ENCODE peak calls at places on chromosomes 4 and X, in five cellular contexts. N is HCT116, Z is uterus, U is tibial nerve, Y is left lung. W is an unnamed sample.

GRCh38 chrX:40085086-40085551 is 12.6 kb downstream of the BCOR start:
- DNase-seq in Z (no peak), N (no peak), Y (no peak), U (no peak), W (no peak)

GRCh38 chr4:6955261-6955911 is 45.8 kb downstream of the TBC1D14 start:
- DNase-seq in U (no peak), Y (peak; percentile 72), N (no peak), Z (peak; percentile 8), W (no peak)

GRCh38 chrX:39946822-39947221 is 150.9 kb downstream of the BCOR start:
- DNase-seq in N (no peak), U (no peak), Z (no peak), Y (no peak), W (no peak)

GRCh38 chrX:70313503-70313902 is 23.6 kb downstream of the KIF4A start:
- DNase-seq in N (no peak), U (no peak), Y (no peak), Z (no peak), W (no peak)

GRCh38 chr4:113026556-113026955 is 22.9 kb upstream of the ANK2 start:
- DNase-seq in U (no peak), N (no peak), Z (no peak), Y (no peak), W (no peak)

GRCh38 chr4:16858275-16858752 is 40.1 kb downstream of the LDB2 start:
- DNase-seq in Z (no peak), U (no peak), N (no peak), Y (no peak), W (no peak)

GRCh38 chr4:120723105-120723504 is 199.4 kb downstream of the PRDM5 start:
- DNase-seq in Z (no peak), U (no peak), N (no peak), Y (no peak), W (no peak)

GRCh38 chrX:127879585-127879984 is 172.6 kb downstream of the ACTRT1 start:
- DNase-seq in Y (no peak), U (no peak), N (no peak), Z (no peak), W (no peak)

GRCh38 chrX:11447418-11447817 is 154.2 kb downstream of the AMELX start:
- DNase-seq in Z (no peak), U (no peak), N (no peak), Y (no peak), W (no peak)

GRCh38 chrX:129933700-129934099 is 27.7 kb downstream of the UTP14A start:
- DNase-seq in N (no peak), Z (no peak), Y (no peak), U (no peak), W (no peak)

GRCh38 chrX:23810279-23810678 is 27.3 kb downstream of the SAT1 start:
- DNase-seq in N (no peak), Z (no peak), Y (no peak), U (no peak), W (no peak)

GRCh38 chr4:128394778-128395177 is 107.2 kb upstream of the PGRMC2 start:
- DNase-seq in N (no peak), Z (no peak), Y (no peak), U (peak; percentile 26), W (no peak)
- H3K4me1 ChIP-seq in N (peaks cover 3% of the 10 kb centered on the region), Z (peaks cover 8% of the 10 kb centered on the region), Y (no peaks in the 10 kb centered on the region), U (peaks cover 25% of the 10 kb centered on the region), W (peaks cover 36% of the 10 kb centered on the region)

GRCh38 chr4:27149541-27150212 is 289.0 kb downstream of the STIM2 start:
- DNase-seq in N (no peak), Y (no peak), U (no peak), Z (no peak), W (no peak)

GRCh38 chr4:27145556-27145955 is 284.9 kb downstream of the STIM2 start:
- DNase-seq in U (no peak), N (no peak), Y (no peak), Z (no peak), W (no peak)

DNA sequence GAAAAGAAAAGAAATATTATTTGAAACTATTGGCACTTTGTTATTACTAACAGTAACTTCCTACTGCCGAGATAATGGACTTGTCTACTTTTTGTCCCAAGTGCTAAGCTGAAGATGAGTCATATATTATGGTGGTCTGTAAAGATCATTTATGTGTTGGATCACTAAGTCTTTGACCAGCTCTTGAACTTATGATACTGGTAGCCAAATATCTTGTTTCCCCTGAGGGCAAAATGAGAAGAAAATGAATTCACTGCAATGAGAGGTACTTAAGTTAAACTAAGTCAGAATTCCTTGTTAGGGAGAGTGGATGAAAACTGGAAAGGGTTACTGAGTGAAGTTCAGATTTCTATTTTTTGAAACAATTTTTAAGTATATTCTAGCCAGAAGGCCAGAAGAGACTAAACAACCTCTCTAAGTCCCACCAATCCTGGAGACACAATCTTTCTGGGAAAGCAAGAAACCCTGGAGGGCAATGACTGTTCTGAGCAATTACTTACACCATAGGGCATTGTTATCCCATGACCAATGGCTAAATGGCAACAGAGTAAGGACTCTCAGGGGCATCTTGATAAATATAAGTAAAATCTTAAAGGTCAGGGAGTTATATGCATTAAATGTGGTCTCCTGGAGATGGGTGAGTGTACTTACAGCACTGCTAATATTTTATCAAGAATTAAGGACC is 287.7 kb downstream of the STIM2 start:
- DNase-seq in Z (no peak), Y (no peak), U (no peak), N (no peak), W (no peak)
- H3K27me3 ChIP-seq in Z (no peaks in the 10 kb centered on the region), Y (no peaks in the 10 kb centered on the region), U (no peaks in the 10 kb centered on the region), N (no peaks in the 10 kb centered on the region), W (peaks cover 6% of the 10 kb centered on the region)

GRCh38 chrX:53678667-53679066 is 7.9 kb downstream of the HUWE1 start:
- DNase-seq in Y (no peak), U (no peak), N (no peak), Z (no peak), W (no peak)
- TF ChIP-seq CTCF in Y (no peak), U (no peak), N (peak; percentile 24), Z (no peak), W (peak; percentile 13)

DNA sequence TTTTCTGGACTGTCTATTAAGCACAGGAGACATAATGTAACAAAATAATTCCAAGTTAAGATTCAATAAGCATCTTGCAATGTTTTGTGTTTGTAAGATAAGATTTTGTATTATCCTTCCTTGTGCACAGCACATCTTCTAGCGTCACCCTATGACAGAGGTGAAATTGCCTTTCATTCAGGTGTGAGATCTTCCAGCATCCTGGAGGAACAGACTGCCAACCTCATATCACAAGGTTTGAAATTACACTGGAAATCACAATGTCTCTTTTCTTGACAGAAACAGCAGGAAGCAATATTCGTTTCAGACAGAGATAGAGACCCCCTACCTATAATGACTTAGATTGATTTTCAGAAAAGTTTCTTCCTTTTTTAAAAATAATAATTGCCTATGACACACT is 668.6 kb downstream of the GABRG1 start:
- DNase-seq in U (no peak), Y (no peak), Z (no peak), N (no peak), W (no peak)
- H3K4me1 ChIP-seq in U (no peaks in the 10 kb centered on the region), Y (no peaks in the 10 kb centered on the region), Z (no peaks in the 10 kb centered on the region), N (no peaks in the 10 kb centered on the region), W (no peaks in the 10 kb centered on the region)

GRCh38 chr4:104330125-104330524 is 164.6 kb downstream of the CXXC4 start:
- DNase-seq in Y (no peak), N (no peak), Z (no peak), U (no peak), W (no peak)
- H3K27me3 ChIP-seq in Y (no peaks in the 10 kb centered on the region), N (no peaks in the 10 kb centered on the region), Z (no peaks in the 10 kb centered on the region), U (no peaks in the 10 kb centered on the region), W (no peaks in the 10 kb centered on the region)

GRCh38 chr4:132557660-132558059 is 591.4 kb upstream of the PCDH10 start:
- DNase-seq in Y (no peak), Z (no peak), N (peak; percentile 26), U (no peak), W (no peak)
- TF ChIP-seq CTCF in Y (no peak), Z (no peak), N (peak; percentile 65), U (no peak), W (no peak)

DNA sequence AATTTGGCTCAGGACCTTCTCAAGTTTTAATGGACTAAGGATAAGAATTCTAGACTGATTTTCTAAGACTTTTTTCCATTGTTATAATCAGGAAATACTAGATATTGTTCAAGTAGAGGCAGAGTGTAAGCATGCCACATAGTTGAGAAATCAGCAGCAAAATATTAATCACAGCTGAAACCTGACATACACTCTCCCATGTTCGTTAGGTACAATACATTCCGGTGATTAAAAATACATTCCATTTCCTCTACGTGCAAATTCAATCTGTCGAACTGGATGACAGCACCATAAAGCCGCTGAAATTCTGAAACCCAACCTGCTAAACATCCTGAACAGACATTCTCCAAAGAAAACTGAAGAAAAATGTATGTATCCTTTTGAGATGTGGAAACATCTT is 587.6 kb upstream of the DIPK2B start:
- DNase-seq in Z (no peak), U (no peak), N (no peak), Y (no peak), W (no peak)
- H3K4me1 ChIP-seq in Z (no peaks in the 10 kb centered on the region), U (no peaks in the 10 kb centered on the region), N (peaks cover 98% of the 10 kb centered on the region), Y (no peaks in the 10 kb centered on the region), W (no peaks in the 10 kb centered on the region)

DNA sequence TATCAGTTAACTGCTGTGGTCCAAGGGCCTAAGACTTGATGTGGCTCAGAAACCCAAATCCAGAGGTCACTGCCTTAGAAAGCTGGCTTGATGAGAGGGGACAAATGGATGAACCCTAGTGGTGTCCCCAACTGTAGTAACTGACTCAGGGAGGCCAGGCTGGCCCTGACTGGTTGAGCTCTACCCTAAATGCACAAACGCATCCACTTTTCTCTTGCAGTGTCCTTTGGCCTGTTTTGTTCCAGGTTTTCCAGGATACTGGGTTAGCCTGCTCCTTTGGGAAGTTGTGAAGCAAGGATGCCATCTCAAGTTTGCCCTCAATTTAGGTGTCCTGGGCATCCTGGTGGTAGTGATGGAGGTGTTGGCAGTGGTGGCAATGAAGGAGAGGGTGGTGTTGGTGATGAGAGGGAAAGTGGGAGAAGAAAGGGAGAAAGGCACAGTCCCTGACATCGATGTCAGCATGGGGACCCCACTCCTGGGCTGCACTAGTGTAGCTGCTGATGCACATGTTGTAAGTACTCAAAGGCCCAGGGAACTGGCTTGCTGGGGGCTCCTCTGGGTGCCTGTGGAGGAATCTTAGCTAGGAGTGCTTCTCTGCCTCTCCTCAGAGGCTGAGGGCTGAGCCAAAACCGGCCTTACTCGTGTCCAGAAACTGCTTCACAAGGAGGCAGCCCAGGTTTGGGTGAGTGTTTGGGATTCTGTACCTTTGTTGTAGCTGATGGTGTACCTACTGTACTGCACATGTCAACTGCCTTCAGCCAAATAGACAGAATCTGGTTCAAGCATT is 2.9 kb upstream of the HAND2 start:
- DNase-seq in N (no peak), Y (no peak), Z (no peak), U (no peak), W (no peak)
- H3K27me3 ChIP-seq in N (peaks cover 31% of the 10 kb centered on the region), Y (peaks cover 98% of the 10 kb centered on the region), Z (no peaks in the 10 kb centered on the region), U (peaks cover 2% of the 10 kb centered on the region), W (peaks cover 91% of the 10 kb centered on the region)

GRCh38 chr4:108988514-108989195 is 225.8 kb upstream of the ETNPPL start:
- DNase-seq in Z (no peak), N (no peak), Y (no peak), U (no peak), W (no peak)

DNA sequence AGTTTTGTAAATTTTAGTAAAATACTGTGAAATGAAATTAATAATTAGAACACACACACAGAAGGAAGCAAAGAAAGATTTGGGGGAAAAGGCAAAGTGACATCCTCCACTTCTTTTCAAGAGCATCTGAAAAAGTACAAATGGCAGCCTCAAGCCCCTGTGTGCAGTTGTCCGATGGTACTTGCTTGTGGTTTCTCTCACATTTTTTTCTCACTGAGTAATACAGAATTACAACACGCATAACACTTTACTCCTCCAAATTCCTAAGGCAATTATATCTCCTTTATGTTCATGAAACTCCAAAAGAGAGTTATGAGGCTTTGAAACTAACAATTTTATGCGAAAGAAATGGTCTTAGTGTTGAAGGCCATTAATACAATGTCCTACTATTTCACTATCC is 229.1 kb upstream of the ETNPPL start:
- DNase-seq in N (no peak), Z (no peak), Y (no peak), U (no peak), W (no peak)
- TF ChIP-seq CTCF in N (no peak), Z (no peak), Y (no peak), U (no peak), W (no peak)